ENCODE peak calls at places on chromosomes 12 and 14, in six cellular contexts. G is IMR-90, S is mesenchymal stem cell, M is mesendoderm, X is neuronal stem cell, W is trophoblast cell. C is an unnamed sample.

GRCh38 chr14:102594514-102595175 is 2.2 kb downstream of the RCOR1 start:
- DNase-seq in G (peak; percentile 69), S (peak; percentile 76), M (peak; percentile 76), X (no peak), W (peak; percentile 74), C (no peak)

GRCh38 chr12:117192057-117192456 is 1.8 kb upstream of the FBXO21 start:
- DNase-seq in G (no peak), S (no peak), M (peak; percentile 55), X (no peak), W (peak; percentile 61), C (no peak)

GRCh38 chr14:92728781-92729364 is 19.6 kb downstream of the LGMN start:
- DNase-seq in G (peak; percentile 31), S (no peak), M (peak; percentile 14), X (no peak), W (peak; percentile 85), C (no peak)

GRCh38 chr12:15633201-15633600 is 156.0 kb downstream of the EPS8 start:
- DNase-seq in G (no peak), S (no peak), M (no peak), X (no peak), W (no peak), C (no peak)

GRCh38 chr12:23614280-23614679 is 335.2 kb downstream of the SOX5 start:
- DNase-seq in G (no peak), S (peak; percentile 1), M (no peak), X (no peak), W (no peak), C (no peak)

GRCh38 chr12:53096761-53097160 is 706 bp upstream of the IGFBP6 start:
- DNase-seq in G (no peak), S (peak; percentile 10), M (no peak), X (no peak), W (no peak), C (no peak)

GRCh38 chr12:76422878-76423438 is 74.7 kb upstream of the BBS10 start:
- DNase-seq in G (peak; percentile 82), S (peak; percentile 81), M (peak; percentile 27), X (no peak), W (no peak), C (no peak)

GRCh38 chr12:117026343-117026742 is 72.9 kb downstream of the TESC start:
- DNase-seq in G (no peak), S (no peak), M (peak; percentile 35), X (no peak), W (no peak), C (no peak)

GRCh38 chr14:104137297-104138097 is 890 bp upstream of the KIF26A start:
- DNase-seq in G (peak; percentile 4), S (peak; percentile 69), M (peak; percentile 92), X (peak; percentile 84), W (peak; percentile 42), C (peak; percentile 94)

GRCh38 chr14:91636604-91637003 is 95.3 kb downstream of the CATSPERB start:
- DNase-seq in G (no peak), S (no peak), M (no peak), X (no peak), W (no peak), C (no peak)

GRCh38 chr12:80939231-80939950 is 1.7 kb upstream of the LIN7A start:
- DNase-seq in G (no peak), S (no peak), M (no peak), X (no peak), W (no peak), C (no peak)

GRCh38 chr14:92582706-92583452 is 69.3 kb downstream of the RIN3 start:
- DNase-seq in G (no peak), S (no peak), M (no peak), X (no peak), W (no peak), C (no peak)

GRCh38 chr14:103545219-103545914 is 16.4 kb downstream of the TRMT61A start:
- DNase-seq in G (no peak), S (no peak), M (no peak), X (no peak), W (no peak), C (no peak)

GRCh38 chr12:47077206-47078085 is 2.0 kb upstream of the PCED1B start:
- DNase-seq in G (no peak), S (no peak), M (no peak), X (no peak), W (no peak), C (no peak)

GRCh38 chr12:77609016-77609415 is 221.7 kb upstream of the NAV3 start:
- DNase-seq in G (no peak), S (no peak), M (no peak), X (no peak), W (no peak), C (no peak)

GRCh38 chr12:70427611-70428010 is 61.5 kb downstream of the KCNMB4 start:
- DNase-seq in G (no peak), S (no peak), M (no peak), X (no peak), W (peak; percentile 40), C (no peak)

GRCh38 chr14:63454863-63455622 is 88.1 kb downstream of the PPP2R5E start:
- DNase-seq in G (peak; percentile 54), S (no peak), M (no peak), X (no peak), W (no peak), C (no peak)

GRCh38 chr12:47776471-47777143 is 3.6 kb downstream of the SLC48A1 start:
- DNase-seq in G (peak; percentile 47), S (peak; percentile 66), M (no peak), X (no peak), W (no peak), C (no peak)

GRCh38 chr12:6858796-6859195 is 6.8 kb downstream of the USP5 start:
- DNase-seq in G (no peak), S (no peak), M (no peak), X (no peak), W (no peak), C (no peak)

GRCh38 chr12:11508699-11509098 is 113.3 kb upstream of the PRB2 start:
- DNase-seq in G (peak; percentile 45), S (peak; percentile 3), M (peak; percentile 67), X (no peak), W (peak; percentile 35), C (no peak)

GRCh38 chr12:49232940-49233841 is 31.7 kb upstream of the TUBA1C start:
- DNase-seq in G (peak; percentile 56), S (peak; percentile 71), M (peak; percentile 68), X (peak; percentile 65), W (no peak), C (peak; percentile 66)

GRCh38 chr12:128076188-128076587 is 190.8 kb upstream of the TMEM132C start:
- DNase-seq in G (no peak), S (peak; percentile 81), M (peak; percentile 28), X (no peak), W (no peak), C (no peak)

GRCh38 chr12:112936927-112937326 is 1.3 kb upstream of the OAS3 start:
- DNase-seq in G (no peak), S (peak; percentile 14), M (no peak), X (no peak), W (no peak), C (no peak)

GRCh38 chr12:43066471-43066870 is 476.9 kb upstream of the PRICKLE1 start:
- DNase-seq in G (no peak), S (peak; percentile 1), M (no peak), X (peak; percentile 11), W (no peak), C (no peak)

DNA sequence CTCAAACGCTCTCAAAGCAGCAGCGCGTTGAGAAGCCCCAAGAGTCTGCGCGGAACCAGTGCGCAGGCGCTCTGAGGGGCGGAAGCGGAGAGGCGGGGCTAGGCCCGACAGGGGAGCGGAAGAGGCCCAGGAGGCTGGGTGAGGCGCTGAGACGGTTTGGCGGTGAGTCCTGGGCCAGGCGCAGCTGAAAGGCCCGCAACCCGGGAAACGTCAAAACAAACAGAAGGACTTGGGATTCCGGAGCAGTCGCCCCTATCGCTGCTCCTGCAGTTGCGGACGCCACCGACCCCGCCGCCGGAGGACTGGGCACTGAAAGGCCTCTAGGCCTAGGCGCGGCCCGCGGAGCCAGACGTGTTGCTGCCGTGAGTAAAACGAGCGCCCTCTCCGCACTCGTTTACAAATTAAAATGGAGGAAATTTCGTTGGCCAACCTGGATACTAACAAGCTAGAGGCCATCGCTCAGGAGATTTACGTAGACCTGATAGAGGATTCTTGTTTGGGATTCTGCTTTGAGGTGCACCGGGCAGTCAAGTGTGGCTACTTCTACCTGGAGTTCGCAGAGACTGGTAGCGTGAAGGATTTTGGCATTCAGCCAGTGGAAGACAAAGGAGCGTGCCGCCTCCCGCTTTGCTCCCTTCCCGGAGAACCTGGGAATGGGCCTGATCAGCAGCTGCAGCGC is at the start of gene ATXN7L3B:
- DNase-seq in G (peak; percentile 93), S (peak; percentile 97), M (peak; percentile 98), X (peak; percentile 87), W (peak; percentile 100), C (peak; percentile 82)
- H4K8ac ChIP-seq in G (peak within 1 kb of the TSS; percentile 94), S (peak within 1 kb of the TSS; percentile 99), M (peak within 1 kb of the TSS; percentile 30), X (no peak within 1 kb of the TSS), W (peak within 1 kb of the TSS; percentile 93), C (peak within 1 kb of the TSS; percentile 84)

DNA sequence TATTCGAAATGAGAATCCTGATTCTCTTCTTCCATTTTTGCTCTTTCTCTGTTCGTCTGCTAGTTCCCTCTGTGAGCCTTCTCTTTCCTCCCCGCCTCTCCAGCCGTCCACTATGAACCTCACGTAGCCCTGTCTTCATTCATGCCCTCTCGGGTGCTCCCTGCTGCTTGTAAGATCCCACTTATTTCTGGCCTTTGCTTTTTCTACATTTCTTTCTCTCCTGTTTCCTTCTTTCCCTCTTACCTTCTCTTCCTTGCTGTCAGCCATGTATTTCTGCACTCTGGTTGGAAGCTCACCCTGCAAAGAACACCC is 85.9 kb downstream of the SAMD4A start:
- DNase-seq in G (no peak), S (no peak), M (peak; percentile 42), X (no peak), W (no peak), C (no peak)
- H3K4me3 ChIP-seq in G (peak overlapping the region; percentile 16), S (peak overlapping the region; percentile 37), M (no peak overlapping the region), X (no peak overlapping the region), W (no peak overlapping the region), C (no peak overlapping the region)

GRCh38 chr12:104137902-104138746 is at the start of gene NFYB:
- DNase-seq in G (peak; percentile 98), S (peak; percentile 99), M (peak; percentile 98), X (peak; percentile 95), W (peak; percentile 94), C (peak; percentile 90)
- H4K8ac ChIP-seq in G (peak within 1 kb of the TSS; percentile 92), S (peak within 1 kb of the TSS; percentile 98), M (peak within 1 kb of the TSS; percentile 95), X (no peak within 1 kb of the TSS), W (peak within 1 kb of the TSS; percentile 97), C (peak within 1 kb of the TSS; percentile 96)

DNA sequence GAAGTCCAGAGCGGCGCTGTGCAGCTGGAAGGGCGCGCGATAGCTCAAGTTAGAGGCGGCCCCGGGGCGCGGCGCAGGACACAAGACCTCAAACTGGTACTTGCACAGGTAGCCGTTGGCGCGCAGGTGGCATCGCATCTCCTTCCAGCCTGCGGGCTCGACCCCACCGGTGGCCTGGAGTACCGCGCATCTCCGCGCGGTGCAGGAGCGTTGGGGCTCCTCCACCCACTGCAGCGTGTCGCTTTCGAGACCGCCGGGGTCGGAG is 553 bp downstream of the CLEC14A start:
- DNase-seq in G (no peak), S (peak; percentile 49), M (no peak), X (no peak), W (no peak), C (peak; percentile 73)
- H3K4me3 ChIP-seq in G (peak overlapping the region; percentile 31), S (peak overlapping the region; percentile 40), M (peak overlapping the region; percentile 1), X (peak overlapping the region; percentile 79), W (peak overlapping the region; percentile 29), C (peak overlapping the region; percentile 66)

C was measured in H1.